ENCODE peak calls at places on chromosome X, in ten cellular contexts. Z is astrocyte of the spinal cord, V is skeletal muscle cell, X is neuronal stem cell, F is C1 segment of cervical spinal cord, L is Calu3, W is foreskin keratinocyte, S is posterior cingulate gyrus, E is AG10803, U is tibial artery. J is an unnamed sample.

GRCh38 chrX:153723351-153724251 is 586 bp downstream of the BCAP31 start:
- DNase-seq in L (peak; percentile 63), F (no peak), E (peak; percentile 42), U (no peak), X (peak; percentile 42), S (no peak), V (no peak), Z (peak; percentile 35), W (no peak), J (no peak)

GRCh38 chrX:53362439-53362838 is 60.0 kb downstream of the SMC1A start:
- DNase-seq in S (no peak), Z (no peak), W (no peak), L (no peak), E (no peak), V (no peak), U (no peak), F (no peak), X (no peak), J (no peak)

GRCh38 chrX:12984629-12985303 is 9.9 kb downstream of the TMSB4X start:
- DNase-seq in X (no peak), V (peak; percentile 66), S (no peak), E (peak; percentile 86), Z (peak; percentile 80), U (no peak), W (peak; percentile 73), L (peak; percentile 85), F (no peak), J (no peak)

GRCh38 chrX:129478516-129478915 is 44.8 kb downstream of the SMARCA1 start:
- DNase-seq in X (no peak), Z (peak; percentile 71), U (no peak), L (no peak), S (no peak), E (peak; percentile 40), F (no peak), W (no peak), V (peak; percentile 16), J (no peak)

GRCh38 chrX:119292445-119292844 is 56.4 kb downstream of the PGRMC1 start:
- DNase-seq in V (no peak), E (no peak), U (no peak), S (no peak), W (no peak), F (no peak), L (no peak), Z (no peak), X (no peak), J (no peak)

GRCh38 chrX:49155243-49155899 is 7.2 kb upstream of the MAGIX start:
- DNase-seq in V (no peak), S (no peak), L (peak; percentile 30), W (peak; percentile 47), E (peak; percentile 68), X (peak; percentile 60), F (no peak), Z (peak; percentile 80), U (no peak), J (no peak)

GRCh38 chrX:41025926-41026325 is 59.3 kb upstream of the USP9X start:
- DNase-seq in Z (no peak), S (no peak), L (no peak), V (no peak), E (no peak), F (no peak), X (no peak), U (no peak), W (no peak), J (no peak)

GRCh38 chrX:65644621-65645287 is 22.7 kb upstream of the MSN start:
- DNase-seq in Z (peak; percentile 86), V (peak; percentile 57), W (peak; percentile 56), E (peak; percentile 84), S (peak; percentile 52), X (no peak), U (peak; percentile 95), L (peak; percentile 60), F (peak; percentile 19), J (no peak)

GRCh38 chrX:110051559-110051958 is 48.6 kb downstream of the TMEM164 start:
- DNase-seq in E (no peak), F (no peak), V (no peak), U (no peak), L (no peak), X (no peak), Z (peak; percentile 20), W (no peak), S (no peak), J (no peak)

GRCh38 chrX:71871367-71871766 is 39.3 kb upstream of the NHSL2 start:
- DNase-seq in V (no peak), Z (peak; percentile 59), E (no peak), F (no peak), S (no peak), U (no peak), L (peak; percentile 44), W (peak; percentile 16), X (no peak), J (no peak)

GRCh38 chrX:69508610-69509009 is 4.5 kb downstream of the NALF2 start:
- DNase-seq in W (no peak), V (no peak), L (no peak), E (no peak), S (no peak), X (no peak), F (no peak), U (no peak), Z (no peak), J (no peak)

GRCh38 chrX:19865567-19866363 is 21.6 kb downstream of the SH3KBP1 start:
- DNase-seq in F (no peak), U (no peak), L (no peak), W (no peak), E (no peak), S (no peak), Z (no peak), V (no peak), X (no peak), J (peak; percentile 74)

GRCh38 chrX:69968956-69969355 is 80.8 kb downstream of the AWAT2 start:
- DNase-seq in X (no peak), V (no peak), Z (no peak), L (no peak), W (no peak), S (peak; percentile 8), U (no peak), E (no peak), F (no peak), J (no peak)

GRCh38 chrX:154717824-154718223 is 33.1 kb downstream of the GAB3 start:
- DNase-seq in U (no peak), L (no peak), X (no peak), V (peak; percentile 64), W (no peak), Z (peak; percentile 71), F (no peak), E (peak; percentile 62), S (no peak), J (no peak)

GRCh38 chrX:41449615-41450014 is 2.5 kb downstream of the NYX start:
- DNase-seq in L (no peak), F (no peak), U (no peak), X (no peak), V (no peak), W (no peak), Z (peak; percentile 16), E (peak; percentile 61), S (no peak), J (peak; percentile 32)

GRCh38 chrX:129737921-129738320 is 858 bp upstream of the XPNPEP2 start:
- DNase-seq in Z (peak; percentile 26), E (peak; percentile 42), V (no peak), U (no peak), W (peak; percentile 10), X (no peak), F (no peak), L (no peak), S (no peak), J (peak; percentile 3)

GRCh38 chrX:103063191-103063845 is 653 bp downstream of the BEX1 start:
- DNase-seq in X (peak; percentile 59), U (no peak), S (peak; percentile 51), W (no peak), E (peak; percentile 11), F (no peak), Z (peak; percentile 14), V (no peak), L (no peak), J (no peak)

GRCh38 chrX:57677132-57677858 is 2.8 kb downstream of the NLRP2B start:
- DNase-seq in W (no peak), L (no peak), S (no peak), V (no peak), F (no peak), E (no peak), X (no peak), Z (no peak), U (no peak), J (no peak)

GRCh38 chrX:133495464-133496391 is 80.4 kb upstream of the GPC4 start:
- DNase-seq in Z (peak; percentile 67), V (peak; percentile 47), U (peak; percentile 73), F (peak; percentile 21), S (no peak), L (peak; percentile 1), W (no peak), X (no peak), E (peak; percentile 87), J (no peak)

GRCh38 chrX:108359811-108360602 is 78.2 kb downstream of the COL4A6 start:
- DNase-seq in F (no peak), V (no peak), L (no peak), X (no peak), U (no peak), E (no peak), W (no peak), Z (no peak), S (no peak), J (no peak)

GRCh38 chrX:108696690-108697089 is 39.7 kb downstream of the IRS4 start:
- DNase-seq in E (no peak), V (no peak), L (no peak), U (no peak), F (no peak), W (no peak), X (no peak), Z (no peak), S (no peak), J (no peak)

GRCh38 chrX:134236690-134237362 is at the start of gene CCDC160:
- DNase-seq in F (peak; percentile 64), U (no peak), S (peak; percentile 53), Z (peak; percentile 23), X (peak; percentile 65), E (no peak), V (no peak), W (no peak), L (peak; percentile 75), J (no peak)

GRCh38 chrX:31201503-31201902 is 129.7 kb upstream of the FTHL17 start:
- DNase-seq in S (no peak), X (no peak), E (no peak), Z (no peak), V (no peak), F (no peak), U (no peak), L (no peak), W (no peak), J (no peak)

GRCh38 chrX:12307961-12308360 is 169.7 kb downstream of the FRMPD4 start:
- DNase-seq in E (no peak), L (no peak), Z (no peak), F (no peak), W (no peak), X (no peak), S (no peak), V (no peak), U (no peak), J (no peak)

GRCh38 chrX:87236836-87237235 is 280.8 kb upstream of the KLHL4 start:
- DNase-seq in F (no peak), L (no peak), V (no peak), Z (no peak), W (no peak), X (no peak), S (no peak), U (no peak), E (no peak), J (no peak)

GRCh38 chrX:33195698-33196097 is 15.7 kb downstream of the DMD start:
- DNase-seq in L (no peak), W (no peak), E (no peak), F (no peak), X (no peak), S (no peak), U (no peak), V (no peak), Z (no peak), J (no peak)

GRCh38 chrX:20315140-20315539 is 48.4 kb upstream of the RPS6KA3 start:
- DNase-seq in F (no peak), L (peak; percentile 8), U (no peak), E (no peak), X (no peak), V (no peak), Z (no peak), S (no peak), W (peak; percentile 57), J (no peak)

GRCh38 chrX:3939967-3940610 is 226.6 kb upstream of the PRKX start:
- DNase-seq in W (no peak), E (peak; percentile 5), L (peak; percentile 57), X (no peak), S (no peak), U (no peak), V (no peak), Z (peak; percentile 26), F (no peak), J (no peak)

J was measured in SIG-M5.